ENCODE peak calls at places on chromosomes 2 and 18, in ten cellular contexts. Y is T-helper 9 cell, D is left lung, R is germinal center, L is GM12865, K is heart right ventricle, G is activated T-cell treated with anti-CD3 and anti-CD28 coated beads for 4 hours, V is right atrium auricular region, W is aorta, F is pons. C is an unnamed sample.

GRCh38 chr2:217434183-217434620 is 568.6 kb downstream of the TNS1 start:
- DNase-seq in Y (no peak), D (peak), R (peak), L (peak), K (peak), G (no peak), V (peak), W (peak), F (peak), C (peak)

GRCh38 chr18:35089382-35089781 is 48.2 kb downstream of the MAPRE2 start:
- DNase-seq in Y (no peak), D (no peak), R (no peak), L (no peak), K (no peak), G (no peak), V (no peak), W (no peak), F (no peak), C (no peak)

GRCh38 chr2:207338220-207338607 is 172.5 kb upstream of the KLF7 start:
- DNase-seq in Y (no peak), D (no peak), R (no peak), L (no peak), K (no peak), G (no peak), V (no peak), W (no peak), F (no peak), C (no peak)

GRCh38 chr2:3631851-3632659 is 25.9 kb upstream of the ALLC start:
- DNase-seq in Y (no peak), D (peak), R (no peak), L (no peak), K (no peak), G (no peak), V (no peak), W (no peak), F (no peak), C (no peak)

GRCh38 chr18:49359732-49360444 is 100.6 kb downstream of the DYM start:
- DNase-seq in Y (no peak), D (no peak), R (peak), L (peak), K (no peak), G (no peak), V (no peak), W (no peak), F (no peak), C (no peak)

GRCh38 chr2:176997074-176997791 is 215.4 kb upstream of the HNRNPA3 start:
- DNase-seq in Y (no peak), D (no peak), R (no peak), L (peak), K (no peak), G (no peak), V (no peak), W (no peak), F (no peak), C (no peak)

GRCh38 chr2:187527262-187527661 is 27.0 kb downstream of the TFPI start:
- DNase-seq in Y (no peak), D (no peak), R (no peak), L (no peak), K (no peak), G (no peak), V (no peak), W (no peak), F (no peak), C (no peak)

GRCh38 chr2:104752504-104752903 is 101.4 kb upstream of the POU3F3 start:
- DNase-seq in Y (no peak), D (no peak), R (no peak), L (no peak), K (no peak), G (no peak), V (no peak), W (no peak), F (no peak), C (no peak)

GRCh38 chr2:68292108-68292710 is 27.5 kb downstream of the CNRIP1 start:
- DNase-seq in Y (no peak), D (no peak), R (peak), L (peak), K (no peak), G (no peak), V (no peak), W (no peak), F (no peak), C (no peak)

GRCh38 chr2:133571249-133571648 is 3.0 kb upstream of the NCKAP5 start:
- DNase-seq in Y (no peak), D (no peak), R (no peak), L (no peak), K (no peak), G (no peak), V (no peak), W (no peak), F (no peak), C (no peak)

GRCh38 chr2:42085706-42086487 is 38.1 kb downstream of the PKDCC start:
- DNase-seq in Y (no peak), D (no peak), R (no peak), L (no peak), K (no peak), G (no peak), V (no peak), W (no peak), F (no peak), C (no peak)

GRCh38 chr2:168096158-168096557 is 151.2 kb downstream of the STK39 start:
- DNase-seq in Y (no peak), D (no peak), R (no peak), L (no peak), K (no peak), G (no peak), V (no peak), W (no peak), F (no peak), C (no peak)

C was measured in head of caudate nucleus.